ENCODE peak calls at places on chromosomes 4 and X, in five cellular contexts. S, C, W, X and U are unnamed samples.

GRCh38 chr4:153197301-153197700 is 6.9 kb upstream of the TRIM2 start:
- DNase-seq in S (no peak), C (no peak), W (no peak), X (no peak), U (no peak)

GRCh38 chr4:64144994-64145393 is 264.3 kb downstream of the TECRL start:
- DNase-seq in S (no peak), C (no peak), W (peak; percentile 75), X (no peak), U (no peak)

GRCh38 chrX:130111220-130111934 is 1.1 kb upstream of the ELF4 start:
- DNase-seq in S (no peak), C (no peak), W (peak; percentile 45), X (no peak), U (no peak)

GRCh38 chrX:84748965-84749656 is 246.9 kb upstream of the HDX start:
- DNase-seq in S (no peak), C (no peak), W (no peak), X (no peak), U (no peak)

GRCh38 chrX:136030357-136031225 is 45.4 kb downstream of the SLC9A6 start:
- DNase-seq in S (no peak), C (no peak), W (no peak), X (no peak), U (no peak)

GRCh38 chr4:151408380-151408629 is 671 bp upstream of the FHIP1A start:
- DNase-seq in S (no peak), C (no peak), W (no peak), X (no peak), U (no peak)

GRCh38 chrX:46642145-46642544 is 68.6 kb downstream of the CHST7 start:
- DNase-seq in S (no peak), C (no peak), W (peak; percentile 53), X (peak; percentile 15), U (no peak)

GRCh38 chrX:24658421-24658820 is 11.3 kb upstream of the PCYT1B start:
- DNase-seq in S (no peak), C (no peak), W (no peak), X (no peak), U (no peak)

GRCh38 chr4:27366424-27366823 is 505.8 kb downstream of the STIM2 start:
- DNase-seq in S (no peak), C (no peak), W (no peak), X (no peak), U (no peak)

GRCh38 chrX:103431316-103431715 is 55.0 kb downstream of the BEX3 start:
- DNase-seq in S (no peak), C (no peak), W (no peak), X (no peak), U (no peak)

GRCh38 chr4:126361287-126361686 is 1046.5 kb downstream of the FAT4 start:
- DNase-seq in S (no peak), C (no peak), W (no peak), X (no peak), U (no peak)

GRCh38 chr4:165461176-165461835 is 82.5 kb downstream of the CPE start:
- DNase-seq in S (no peak), C (no peak), W (peak; percentile 71), X (no peak), U (no peak)

GRCh38 chr4:65791111-65791806 is 121.0 kb upstream of the EPHA5 start:
- DNase-seq in S (no peak), C (no peak), W (no peak), X (no peak), U (no peak)

GRCh38 chr4:4735870-4736269 is 123.6 kb upstream of the MSX1 start:
- DNase-seq in S (no peak), C (no peak), W (no peak), X (no peak), U (no peak)

GRCh38 chr4:53620956-53621355 is 29.7 kb upstream of the LNX1 start:
- DNase-seq in S (no peak), C (no peak), W (no peak), X (no peak), U (no peak)

GRCh38 chr4:108828620-108829019 is 65.8 kb upstream of the ETNPPL start:
- DNase-seq in S (no peak), C (no peak), W (no peak), X (no peak), U (no peak)

GRCh38 chr4:60938621-60939020 is 261.5 kb upstream of the ADGRL3 start:
- DNase-seq in S (no peak), C (no peak), W (peak; percentile 71), X (no peak), U (no peak)

GRCh38 chr4:152408514-152409327 is 127.2 kb downstream of the FBXW7 start:
- DNase-seq in S (no peak), C (peak; percentile 15), W (peak; percentile 21), X (peak; percentile 8), U (no peak)

GRCh38 chr4:22695917-22696316 is 3.2 kb downstream of the GBA3 start:
- DNase-seq in S (no peak), C (no peak), W (no peak), X (no peak), U (no peak)

GRCh38 chrX:46965125-46965758 is 53.0 kb downstream of the JADE3 start:
- DNase-seq in S (no peak), C (no peak), W (no peak), X (no peak), U (no peak)

GRCh38 chr4:169815606-169816005 is 57.9 kb upstream of the HPF1 start:
- DNase-seq in S (no peak), C (no peak), W (no peak), X (no peak), U (no peak)

GRCh38 chrX:19860571-19860970 is 26.8 kb downstream of the SH3KBP1 start:
- DNase-seq in S (no peak), C (no peak), W (no peak), X (no peak), U (no peak)

GRCh38 chr4:151315212-151315886 is 10.1 kb downstream of the SH3D19 start:
- DNase-seq in S (no peak), C (peak; percentile 54), W (no peak), X (no peak), U (no peak)

GRCh38 chr4:13641084-13641483 is 13.6 kb upstream of the BOD1L1 start:
- DNase-seq in S (no peak), C (no peak), W (no peak), X (no peak), U (no peak)

GRCh38 chr4:147596976-147597375 is 20.2 kb upstream of the TMEM184C start:
- DNase-seq in S (no peak), C (no peak), W (no peak), X (no peak), U (no peak)

GRCh38 chr4:189845145-189845846 is 95.4 kb upstream of the FRG1 start:
- DNase-seq in S (no peak), C (no peak), W (no peak), X (no peak), U (no peak)

GRCh38 chr4:173446416-173446815 is 47.5 kb upstream of the SCRG1 start:
- DNase-seq in S (no peak), C (no peak), W (no peak), X (no peak), U (no peak)

GRCh38 chr4:20960291-20960690 is 260.0 kb downstream of the PACRGL start:
- DNase-seq in S (no peak), C (no peak), W (no peak), X (no peak), U (no peak)

GRCh38 chrX:65406532-65406931 is 128.1 kb downstream of the LAS1L start:
- DNase-seq in S (no peak), C (no peak), W (no peak), X (no peak), U (no peak)

GRCh38 chr4:77579406-77580076 is 26.1 kb upstream of the CXCL13 start:
- DNase-seq in S (no peak), C (peak; percentile 39), W (no peak), X (no peak), U (no peak)

GRCh38 chrX:11663875-11664210 is 1.9 kb downstream of the ARHGAP6 start:
- DNase-seq in S (no peak), C (no peak), W (no peak), X (no peak), U (no peak)

DNA sequence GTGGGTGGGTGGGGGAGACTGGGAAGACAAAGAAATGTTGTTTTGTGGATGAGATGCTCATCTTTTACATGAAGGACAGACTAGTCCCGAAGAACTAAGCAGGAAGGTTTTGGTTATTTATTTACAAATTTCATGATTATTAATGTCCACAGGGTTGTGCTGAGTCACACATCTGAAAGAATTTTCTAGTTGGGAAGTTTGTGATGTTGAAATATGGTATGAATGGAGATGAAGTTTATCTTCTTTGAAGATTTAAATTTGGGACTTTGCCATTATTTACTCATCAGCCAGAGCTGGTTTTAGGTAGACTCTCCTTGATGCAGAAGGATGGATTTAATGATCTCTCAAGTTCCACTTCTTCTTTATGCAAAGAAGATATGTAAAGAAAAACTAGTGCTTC is 75.5 kb downstream of the MOSPD2 start:
- DNase-seq in S (no peak), C (no peak), W (no peak), X (no peak), U (no peak)
- TF ChIP-seq JUND in S (no peak), C (no peak), W (no peak), X (no peak), U (no peak)

GRCh38 chrX:12791253-12792228 is at the start of gene PRPS2:
- DNase-seq in S (no peak), C (no peak), W (peak; percentile 60), X (peak; percentile 88), U (no peak)
- TF ChIP-seq JUND in S (no peak), C (no peak), W (no peak), X (no peak), U (no peak)

DNA sequence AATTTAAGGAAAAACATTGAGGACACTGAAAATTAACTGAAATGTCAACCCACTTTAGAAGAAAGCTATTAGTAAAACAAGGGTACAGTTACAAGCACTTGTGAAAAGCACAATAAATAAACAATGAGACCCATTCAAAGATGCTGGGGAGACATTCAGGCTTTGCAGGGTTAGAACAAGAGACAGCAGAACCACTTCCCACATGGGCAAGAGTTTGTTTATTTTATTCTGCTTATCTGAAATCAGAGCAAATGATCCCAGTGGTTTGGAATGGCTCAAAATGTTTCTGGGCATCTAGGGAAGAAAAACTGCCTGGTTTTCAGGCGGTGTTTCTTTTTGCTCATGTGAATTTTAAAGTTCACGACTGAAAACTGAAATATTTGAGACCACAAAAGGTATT is 42.4 kb downstream of the PPP3CA start:
- DNase-seq in S (no peak), C (no peak), W (peak; percentile 41), X (peak; percentile 33), U (no peak)
- TF ChIP-seq JUND in S (no peak), C (no peak), W (no peak), X (peak; percentile 22), U (no peak)

GRCh38 chrX:78124304-78124703 is 15.1 kb downstream of the TAF9B start:
- DNase-seq in S (no peak), C (no peak), W (peak; percentile 24), X (no peak), U (no peak)
- TF ChIP-seq JUND in S (no peak), C (no peak), W (no peak), X (no peak), U (no peak)

DNA sequence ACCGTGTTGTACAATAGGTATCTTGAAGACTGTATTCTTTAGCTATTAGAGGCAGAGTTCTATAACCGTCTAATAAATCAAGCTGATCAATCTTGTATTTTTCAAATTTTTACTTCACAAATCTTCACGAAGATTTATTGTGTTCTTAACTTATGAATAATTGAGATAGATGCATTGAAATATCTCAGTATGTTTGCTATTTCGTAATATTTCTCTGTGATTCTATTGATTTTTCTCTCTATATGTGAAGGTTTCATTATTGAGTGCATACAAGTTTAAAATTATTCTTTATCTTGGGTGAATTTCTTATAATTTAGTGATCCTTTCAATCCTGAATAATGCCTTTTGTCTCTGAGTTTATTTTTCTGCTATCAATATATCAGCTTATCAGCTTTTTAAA is 19.8 kb upstream of the SHISA3 start:
- DNase-seq in S (no peak), C (no peak), W (no peak), X (no peak), U (no peak)
- TF ChIP-seq JUND in S (no peak), C (no peak), W (no peak), X (no peak), U (no peak)

GRCh38 chr4:171983935-171984805 is 171.0 kb downstream of the GALNTL6 start:
- DNase-seq in S (no peak), C (no peak), W (no peak), X (no peak), U (no peak)
- TF ChIP-seq JUND in S (no peak), C (no peak), W (no peak), X (no peak), U (no peak)